ENCODE peak calls at places on chromosomes 5 and 9, in six cellular contexts. One of them, this sample, is unnamed.
A peak's percentile ranks its signal among the peaks of the same experiment; 100 is the strongest.

GRCh38 chr9:108582716-108583115 is 273.1 kb downstream of the ACTL7B start:
- DNase-seq in upper lobe of left lung: no peak
- DNase-seq in glutamatergic neuron: no peak
- DNase-seq in progenitor cell of endocrine pancreas: no peak
- DNase-seq in left ventricle myocardium inferior: no peak
- DNase-seq in heart right ventricle: no peak
- DNase-seq in this sample: no peak

GRCh38 chr5:102218159-102218558 is 77.9 kb downstream of the SLCO4C1 start:
- DNase-seq in upper lobe of left lung: no peak
- DNase-seq in glutamatergic neuron: no peak
- DNase-seq in progenitor cell of endocrine pancreas: no peak
- DNase-seq in left ventricle myocardium inferior: no peak
- DNase-seq in heart right ventricle: no peak
- DNase-seq in this sample: no peak

GRCh38 chr5:147339313-147339712 is 104.5 kb downstream of the STK32A start:
- DNase-seq in upper lobe of left lung: no peak
- DNase-seq in glutamatergic neuron: no peak
- DNase-seq in progenitor cell of endocrine pancreas: no peak
- DNase-seq in left ventricle myocardium inferior: no peak
- DNase-seq in heart right ventricle: no peak
- DNase-seq in this sample: no peak

GRCh38 chr9:129938291-129938979 is 103.2 kb downstream of the USP20 start:
- DNase-seq in upper lobe of left lung: no peak
- DNase-seq in glutamatergic neuron: no peak
- DNase-seq in progenitor cell of endocrine pancreas: no peak
- DNase-seq in left ventricle myocardium inferior: no peak
- DNase-seq in heart right ventricle: no peak
- DNase-seq in this sample: no peak

GRCh38 chr5:9042241-9042640 is 503.6 kb downstream of the SEMA5A start:
- DNase-seq in upper lobe of left lung: no peak
- DNase-seq in glutamatergic neuron: no peak
- DNase-seq in progenitor cell of endocrine pancreas: no peak
- DNase-seq in left ventricle myocardium inferior: no peak
- DNase-seq in heart right ventricle: no peak
- DNase-seq in this sample: no peak

GRCh38 chr5:143650296-143650695 is 161.7 kb upstream of the HMHB1 start:
- DNase-seq in upper lobe of left lung: no peak
- DNase-seq in glutamatergic neuron: no peak
- DNase-seq in progenitor cell of endocrine pancreas: no peak
- DNase-seq in left ventricle myocardium inferior: no peak
- DNase-seq in heart right ventricle: no peak
- DNase-seq in this sample: no peak

GRCh38 chr5:174094857-174095606 is 49.5 kb downstream of the NSG2 start:
- DNase-seq in upper lobe of left lung: no peak
- DNase-seq in glutamatergic neuron: no peak
- DNase-seq in progenitor cell of endocrine pancreas: no peak
- DNase-seq in left ventricle myocardium inferior: no peak
- DNase-seq in heart right ventricle: no peak
- DNase-seq in this sample: no peak

GRCh38 chr5:67880358-67880810 is 335.2 kb upstream of the PIK3R1 start:
- DNase-seq in upper lobe of left lung: no peak
- DNase-seq in glutamatergic neuron: no peak
- DNase-seq in progenitor cell of endocrine pancreas: no peak
- DNase-seq in left ventricle myocardium inferior: no peak
- DNase-seq in heart right ventricle: no peak
- DNase-seq in this sample: no peak

GRCh38 chr5:10854526-10855277 is 93.7 kb upstream of the DAP start:
- DNase-seq in upper lobe of left lung: peak; percentile 55
- DNase-seq in glutamatergic neuron: no peak
- DNase-seq in progenitor cell of endocrine pancreas: no peak
- DNase-seq in left ventricle myocardium inferior: no peak
- DNase-seq in heart right ventricle: no peak
- DNase-seq in this sample: no peak

GRCh38 chr5:885529-885928 is 7.1 kb downstream of the BRD9 start:
- DNase-seq in upper lobe of left lung: no peak
- DNase-seq in glutamatergic neuron: no peak
- DNase-seq in progenitor cell of endocrine pancreas: no peak
- DNase-seq in left ventricle myocardium inferior: peak; percentile 83
- DNase-seq in heart right ventricle: peak; percentile 77
- DNase-seq in this sample: no peak

GRCh38 chr9:122844137-122844536 is 15.7 kb upstream of the PDCL start:
- DNase-seq in upper lobe of left lung: no peak
- DNase-seq in glutamatergic neuron: no peak
- DNase-seq in progenitor cell of endocrine pancreas: no peak
- DNase-seq in left ventricle myocardium inferior: no peak
- DNase-seq in heart right ventricle: no peak
- DNase-seq in this sample: no peak

GRCh38 chr5:167783145-167783817 is 508.2 kb upstream of the WWC1 start:
- DNase-seq in upper lobe of left lung: no peak
- DNase-seq in glutamatergic neuron: peak; percentile 16
- DNase-seq in progenitor cell of endocrine pancreas: no peak
- DNase-seq in left ventricle myocardium inferior: no peak
- DNase-seq in heart right ventricle: no peak
- DNase-seq in this sample: no peak

GRCh38 chr9:133973791-133974630 is 18.1 kb downstream of the VAV2 start:
- DNase-seq in upper lobe of left lung: no peak
- DNase-seq in glutamatergic neuron: peak; percentile 18
- DNase-seq in progenitor cell of endocrine pancreas: no peak
- DNase-seq in left ventricle myocardium inferior: no peak
- DNase-seq in heart right ventricle: no peak
- DNase-seq in this sample: no peak

GRCh38 chr9:81225586-81225985 is 463.8 kb downstream of the TLE1 start:
- DNase-seq in upper lobe of left lung: no peak
- DNase-seq in glutamatergic neuron: no peak
- DNase-seq in progenitor cell of endocrine pancreas: no peak
- DNase-seq in left ventricle myocardium inferior: no peak
- DNase-seq in heart right ventricle: no peak
- DNase-seq in this sample: no peak

GRCh38 chr9:130458804-130459067 is 14.0 kb downstream of the ASS1 start:
- DNase-seq in upper lobe of left lung: no peak
- DNase-seq in glutamatergic neuron: no peak
- DNase-seq in progenitor cell of endocrine pancreas: no peak
- DNase-seq in left ventricle myocardium inferior: no peak
- DNase-seq in heart right ventricle: no peak
- DNase-seq in this sample: no peak

GRCh38 chr5:101455048-101455447 is 552.0 kb upstream of the ST8SIA4 start:
- DNase-seq in upper lobe of left lung: no peak
- DNase-seq in glutamatergic neuron: no peak
- DNase-seq in progenitor cell of endocrine pancreas: no peak
- DNase-seq in left ventricle myocardium inferior: no peak
- DNase-seq in heart right ventricle: no peak
- DNase-seq in this sample: no peak

GRCh38 chr5:132354828-132355765 is 14.4 kb upstream of the SLC22A5 start:
- DNase-seq in upper lobe of left lung: no peak
- DNase-seq in glutamatergic neuron: no peak
- DNase-seq in progenitor cell of endocrine pancreas: no peak
- DNase-seq in left ventricle myocardium inferior: no peak
- DNase-seq in heart right ventricle: no peak
- DNase-seq in this sample: no peak

GRCh38 chr5:149517461-149518122 is 33.6 kb downstream of the CSNK1A1 start:
- DNase-seq in upper lobe of left lung: no peak
- DNase-seq in glutamatergic neuron: no peak
- DNase-seq in progenitor cell of endocrine pancreas: no peak
- DNase-seq in left ventricle myocardium inferior: no peak
- DNase-seq in heart right ventricle: no peak
- DNase-seq in this sample: no peak

GRCh38 chr9:126851286-126851880 is 9.1 kb upstream of the ZBTB34 start:
- DNase-seq in upper lobe of left lung: no peak
- DNase-seq in glutamatergic neuron: no peak
- DNase-seq in progenitor cell of endocrine pancreas: no peak
- DNase-seq in left ventricle myocardium inferior: no peak
- DNase-seq in heart right ventricle: no peak
- DNase-seq in this sample: no peak

GRCh38 chr5:14687023-14687665 is 22.6 kb downstream of the OTULIN start:
- DNase-seq in upper lobe of left lung: no peak
- DNase-seq in glutamatergic neuron: no peak
- DNase-seq in progenitor cell of endocrine pancreas: no peak
- DNase-seq in left ventricle myocardium inferior: peak; percentile 37
- DNase-seq in heart right ventricle: no peak
- DNase-seq in this sample: no peak

GRCh38 chr5:43363445-43364152 is 48.6 kb downstream of the CCL28 start:
- DNase-seq in upper lobe of left lung: no peak
- DNase-seq in glutamatergic neuron: no peak
- DNase-seq in progenitor cell of endocrine pancreas: no peak
- DNase-seq in left ventricle myocardium inferior: no peak
- DNase-seq in heart right ventricle: no peak
- DNase-seq in this sample: no peak

GRCh38 chr5:154380263-154380662 is 65.5 kb upstream of the SAP30L start:
- DNase-seq in upper lobe of left lung: no peak
- DNase-seq in glutamatergic neuron: no peak
- DNase-seq in progenitor cell of endocrine pancreas: no peak
- DNase-seq in left ventricle myocardium inferior: no peak
- DNase-seq in heart right ventricle: no peak
- DNase-seq in this sample: no peak

GRCh38 chr5:75965292-75965691 is 117.9 kb upstream of the SV2C start:
- DNase-seq in upper lobe of left lung: no peak
- DNase-seq in glutamatergic neuron: no peak
- DNase-seq in progenitor cell of endocrine pancreas: no peak
- DNase-seq in left ventricle myocardium inferior: no peak
- DNase-seq in heart right ventricle: no peak
- DNase-seq in this sample: no peak

GRCh38 chr5:4191024-4191423 is 595.4 kb downstream of the IRX1 start:
- DNase-seq in upper lobe of left lung: no peak
- DNase-seq in glutamatergic neuron: no peak
- DNase-seq in progenitor cell of endocrine pancreas: no peak
- DNase-seq in left ventricle myocardium inferior: no peak
- DNase-seq in heart right ventricle: no peak
- DNase-seq in this sample: no peak

GRCh38 chr5:84274585-84275468 is 109.9 kb downstream of the EDIL3 start:
- DNase-seq in upper lobe of left lung: peak; percentile 22
- DNase-seq in glutamatergic neuron: peak; percentile 60
- DNase-seq in progenitor cell of endocrine pancreas: no peak
- DNase-seq in left ventricle myocardium inferior: peak; percentile 15
- DNase-seq in heart right ventricle: peak; percentile 12
- DNase-seq in this sample: no peak

GRCh38 chr9:135602789-135603481 is 36.4 kb downstream of the GLT6D1 start:
- DNase-seq in upper lobe of left lung: peak; percentile 19
- DNase-seq in glutamatergic neuron: peak; percentile 68
- DNase-seq in progenitor cell of endocrine pancreas: no peak
- DNase-seq in left ventricle myocardium inferior: peak; percentile 14
- DNase-seq in heart right ventricle: no peak
- DNase-seq in this sample: peak; percentile 35
- TF ChIP-seq CTCF in upper lobe of left lung: peak; percentile 73
- TF ChIP-seq CTCF in glutamatergic neuron: peak; percentile 96
- TF ChIP-seq CTCF in progenitor cell of endocrine pancreas: peak; percentile 77
- TF ChIP-seq CTCF in left ventricle myocardium inferior: peak; percentile 80
- TF ChIP-seq CTCF in heart right ventricle: peak; percentile 66
- TF ChIP-seq CTCF in this sample: no peak

GRCh38 chr5:168946363-168946762 is 354.6 kb downstream of the SLIT3 start:
- DNase-seq in upper lobe of left lung: no peak
- DNase-seq in glutamatergic neuron: peak; percentile 75
- DNase-seq in progenitor cell of endocrine pancreas: peak; percentile 9
- DNase-seq in left ventricle myocardium inferior: no peak
- DNase-seq in heart right ventricle: no peak
- DNase-seq in this sample: no peak
- TF ChIP-seq CTCF in upper lobe of left lung: no peak
- TF ChIP-seq CTCF in glutamatergic neuron: no peak
- TF ChIP-seq CTCF in progenitor cell of endocrine pancreas: peak; percentile 46
- TF ChIP-seq CTCF in left ventricle myocardium inferior: peak; percentile 47
- TF ChIP-seq CTCF in heart right ventricle: no peak
- TF ChIP-seq CTCF in this sample: no peak

GRCh38 chr5:2750026-2750757 is 1.3 kb downstream of the IRX2 start:
- DNase-seq in upper lobe of left lung: no peak
- DNase-seq in glutamatergic neuron: peak; percentile 58
- DNase-seq in progenitor cell of endocrine pancreas: no peak
- DNase-seq in left ventricle myocardium inferior: no peak
- DNase-seq in heart right ventricle: no peak
- DNase-seq in this sample: no peak
- TF ChIP-seq CTCF in upper lobe of left lung: no peak
- TF ChIP-seq CTCF in glutamatergic neuron: no peak
- TF ChIP-seq CTCF in progenitor cell of endocrine pancreas: no peak
- TF ChIP-seq CTCF in left ventricle myocardium inferior: no peak
- TF ChIP-seq CTCF in heart right ventricle: no peak
- TF ChIP-seq CTCF in this sample: no peak

DNA sequence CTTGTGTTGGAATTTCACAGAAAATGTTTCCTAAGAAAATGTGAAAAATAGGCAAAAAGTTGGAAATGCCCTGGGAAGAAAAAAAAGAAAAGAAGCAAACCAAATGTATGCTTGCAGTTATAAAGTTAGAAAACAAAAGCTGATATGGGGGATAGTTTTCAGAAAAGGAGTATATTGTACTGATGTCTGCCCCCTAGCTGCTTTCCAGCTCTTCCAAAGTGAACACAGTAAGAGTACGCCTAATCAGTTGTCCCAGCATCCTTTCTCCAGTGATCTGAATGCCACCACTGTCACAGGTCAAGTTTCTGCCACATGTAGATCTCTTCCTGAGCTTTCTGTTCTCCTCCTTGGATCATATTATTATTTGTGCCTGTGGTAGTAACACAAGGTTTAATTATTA is 5.8 kb downstream of the TYRP1 start:
- DNase-seq in upper lobe of left lung: no peak
- DNase-seq in glutamatergic neuron: no peak
- DNase-seq in progenitor cell of endocrine pancreas: no peak
- DNase-seq in left ventricle myocardium inferior: no peak
- DNase-seq in heart right ventricle: no peak
- DNase-seq in this sample: no peak
- TF ChIP-seq CTCF in upper lobe of left lung: no peak
- TF ChIP-seq CTCF in glutamatergic neuron: no peak
- TF ChIP-seq CTCF in progenitor cell of endocrine pancreas: no peak
- TF ChIP-seq CTCF in left ventricle myocardium inferior: peak; percentile 44
- TF ChIP-seq CTCF in heart right ventricle: no peak
- TF ChIP-seq CTCF in this sample: no peak

DNA sequence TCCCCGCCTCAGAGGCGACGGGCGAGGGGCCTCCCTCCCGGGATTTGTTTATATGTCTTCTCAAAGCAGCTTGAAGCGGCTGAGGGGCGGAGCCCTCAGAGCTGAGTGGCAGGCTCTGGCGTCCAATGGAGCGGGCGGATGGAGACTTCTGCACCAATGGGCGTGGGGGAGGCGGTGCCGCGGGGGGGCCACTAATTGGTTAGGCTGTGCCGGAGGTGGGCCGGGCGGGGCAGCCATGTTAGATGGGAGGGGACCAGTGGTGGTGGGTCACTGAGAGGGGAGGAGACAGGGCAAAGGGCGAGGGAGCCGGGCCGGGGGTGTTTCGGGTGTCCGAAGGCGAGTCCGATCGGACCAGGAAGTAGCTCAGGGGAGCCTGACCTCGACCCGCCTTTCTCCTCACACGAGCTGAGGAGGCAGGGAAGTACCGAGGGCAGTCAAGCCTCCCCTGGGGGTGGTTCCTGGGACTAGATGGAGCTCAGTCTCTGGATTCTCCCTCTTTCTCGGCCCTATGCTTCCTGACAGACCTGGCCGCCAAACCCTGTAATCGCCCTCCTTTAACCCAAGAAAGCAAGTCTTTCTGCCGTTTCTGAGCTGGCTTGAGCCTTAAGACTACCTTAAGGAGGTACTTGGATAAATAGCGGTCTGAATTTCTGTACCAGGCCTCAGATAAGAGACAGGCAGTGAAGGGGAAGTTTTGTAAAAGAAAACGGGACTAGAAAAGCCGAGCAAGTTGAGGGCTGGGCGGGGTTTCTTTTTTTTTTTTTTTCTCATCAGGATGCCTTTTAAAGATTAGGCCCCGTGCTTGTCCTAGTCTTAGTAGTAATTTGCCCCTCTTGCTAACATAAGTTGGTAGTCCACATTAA is 1.1 kb downstream of the CREBRF start:
- DNase-seq in upper lobe of left lung: peak; percentile 99
- DNase-seq in glutamatergic neuron: peak; percentile 99
- DNase-seq in progenitor cell of endocrine pancreas: peak; percentile 99
- DNase-seq in left ventricle myocardium inferior: peak; percentile 99
- DNase-seq in heart right ventricle: peak; percentile 99
- DNase-seq in this sample: peak; percentile 98
- TF ChIP-seq CTCF in upper lobe of left lung: no peak
- TF ChIP-seq CTCF in glutamatergic neuron: no peak
- TF ChIP-seq CTCF in progenitor cell of endocrine pancreas: peak; percentile 6
- TF ChIP-seq CTCF in left ventricle myocardium inferior: no peak
- TF ChIP-seq CTCF in heart right ventricle: no peak
- TF ChIP-seq CTCF in this sample: no peak